ENCODE peak calls at places on chromosomes 16 and 17, in six cellular contexts. B is sigmoid colon, K is heart left ventricle, M is PC-3, A is suprapubic skin, C is stomach. I is an unnamed sample.

GRCh38 chr17:41527076-41528023 is 758 bp downstream of the KRT19 start:
- DNase-seq in B (no peak), K (no peak), M (no peak), A (no peak), C (peak; percentile 44), I (no peak)

GRCh38 chr16:69601250-69601649 is 35.5 kb downstream of the NFAT5 start:
- DNase-seq in B (no peak), K (no peak), M (no peak), A (no peak), C (no peak), I (no peak)

GRCh38 chr17:78970834-78971763 is 8.6 kb downstream of the LGALS3BP start:
- DNase-seq in B (peak; percentile 92), K (peak; percentile 79), M (peak; percentile 91), A (peak; percentile 92), C (peak; percentile 86), I (no peak)

GRCh38 chr17:75249564-75249963 is 11.8 kb downstream of the GGA3 start:
- DNase-seq in B (no peak), K (no peak), M (no peak), A (no peak), C (no peak), I (no peak)

GRCh38 chr16:53745753-53746258 is 41.9 kb downstream of the FTO start:
- DNase-seq in B (no peak), K (no peak), M (peak; percentile 81), A (no peak), C (no peak), I (no peak)

GRCh38 chr16:78034530-78034929 is 12.2 kb downstream of the CLEC3A start:
- DNase-seq in B (no peak), K (no peak), M (no peak), A (no peak), C (no peak), I (no peak)

GRCh38 chr16:24427840-24428239 is 111.5 kb upstream of the RBBP6 start:
- DNase-seq in B (no peak), K (no peak), M (no peak), A (no peak), C (no peak), I (no peak)

GRCh38 chr16:8880839-8881510 is 1.2 kb upstream of the LITAFD start:
- DNase-seq in B (no peak), K (no peak), M (no peak), A (no peak), C (no peak), I (no peak)

GRCh38 chr16:88901718-88902337 is 35.4 kb upstream of the PABPN1L start:
- DNase-seq in B (no peak), K (no peak), M (no peak), A (no peak), C (no peak), I (no peak)

GRCh38 chr16:19524356-19524865 is 669 bp downstream of the CCP110 start:
- DNase-seq in B (peak; percentile 66), K (no peak), M (no peak), A (no peak), C (no peak), I (no peak)

GRCh38 chr17:7307686-7308624 is 527 bp downstream of the EIF5A start:
- DNase-seq in B (no peak), K (no peak), M (peak; percentile 35), A (no peak), C (peak; percentile 51), I (no peak)

GRCh38 chr17:82241183-82241925 is 12.5 kb downstream of the SLC16A3 start:
- DNase-seq in B (peak; percentile 95), K (peak; percentile 84), M (peak; percentile 74), A (peak; percentile 78), C (peak; percentile 69), I (peak; percentile 86)

GRCh38 chr16:1819611-1820010 is 7.0 kb downstream of the HAGH start:
- DNase-seq in B (no peak), K (no peak), M (no peak), A (no peak), C (no peak), I (no peak)

GRCh38 chr17:43690624-43691316 is 29.0 kb upstream of the MEOX1 start:
- DNase-seq in B (no peak), K (no peak), M (no peak), A (no peak), C (no peak), I (no peak)

GRCh38 chr16:71796501-71796900 is 12.1 kb downstream of the AP1G1 start:
- DNase-seq in B (no peak), K (no peak), M (no peak), A (no peak), C (no peak), I (no peak)

GRCh38 chr16:27428035-27428785 is 26.2 kb downstream of the IL21R start:
- DNase-seq in B (peak; percentile 28), K (no peak), M (no peak), A (peak; percentile 58), C (no peak), I (peak; percentile 35)

GRCh38 chr17:2213291-2213960 is 90.2 kb downstream of the SMG6 start:
- DNase-seq in B (peak; percentile 72), K (no peak), M (no peak), A (no peak), C (no peak), I (no peak)

GRCh38 chr17:46979023-46979870 is at the start of gene RPRML:
- DNase-seq in B (no peak), K (peak; percentile 31), M (peak; percentile 35), A (no peak), C (peak; percentile 45), I (no peak)

GRCh38 chr16:27639588-27640276 is 89.8 kb downstream of the KATNIP start:
- DNase-seq in B (no peak), K (no peak), M (peak; percentile 62), A (no peak), C (no peak), I (no peak)

GRCh38 chr16:84052071-84052622 is 9.6 kb upstream of the SLC38A8 start:
- DNase-seq in B (peak; percentile 61), K (peak; percentile 37), M (no peak), A (peak; percentile 74), C (no peak), I (no peak)

GRCh38 chr17:81870155-81870977 is 771 bp downstream of the ARHGDIA start:
- DNase-seq in B (peak; percentile 76), K (peak; percentile 64), M (peak; percentile 38), A (no peak), C (peak; percentile 40), I (no peak)

GRCh38 chr17:35557353-35557752 is 3.3 kb downstream of the SLFN14 start:
- DNase-seq in B (no peak), K (no peak), M (no peak), A (no peak), C (no peak), I (no peak)

GRCh38 chr17:53659181-53659580 is 163.5 kb upstream of the KIF2B start:
- DNase-seq in B (no peak), K (no peak), M (no peak), A (no peak), C (no peak), I (no peak)

GRCh38 chr16:11215935-11216556 is 40.0 kb downstream of the SOCS1 start:
- DNase-seq in B (no peak), K (no peak), M (no peak), A (no peak), C (no peak), I (no peak)

GRCh38 chr16:1159325-1159972 is 6.5 kb downstream of the CACNA1H start:
- DNase-seq in B (no peak), K (no peak), M (no peak), A (no peak), C (no peak), I (no peak)

GRCh38 chr16:25340973-25341372 is 83.3 kb upstream of the ZKSCAN2 start:
- DNase-seq in B (no peak), K (no peak), M (no peak), A (no peak), C (no peak), I (no peak)

GRCh38 chr16:14489460-14489859 is 140.6 kb downstream of the PARN start:
- DNase-seq in B (no peak), K (no peak), M (peak; percentile 34), A (no peak), C (no peak), I (no peak)

GRCh38 chr16:8173111-8173644 is 417.1 kb downstream of the TMEM114 start:
- DNase-seq in B (no peak), K (peak; percentile 73), M (peak; percentile 68), A (no peak), C (peak; percentile 71), I (no peak)

GRCh38 chr17:49886036-49886435 is 38.2 kb upstream of the TAC4 start:
- DNase-seq in B (no peak), K (no peak), M (no peak), A (no peak), C (no peak), I (no peak)
- H3K27ac ChIP-seq in B (no peak overlapping the region), K (no peak overlapping the region), M (no peak overlapping the region), A (no peak overlapping the region), C (no peak overlapping the region), I (no peak overlapping the region)

DNA sequence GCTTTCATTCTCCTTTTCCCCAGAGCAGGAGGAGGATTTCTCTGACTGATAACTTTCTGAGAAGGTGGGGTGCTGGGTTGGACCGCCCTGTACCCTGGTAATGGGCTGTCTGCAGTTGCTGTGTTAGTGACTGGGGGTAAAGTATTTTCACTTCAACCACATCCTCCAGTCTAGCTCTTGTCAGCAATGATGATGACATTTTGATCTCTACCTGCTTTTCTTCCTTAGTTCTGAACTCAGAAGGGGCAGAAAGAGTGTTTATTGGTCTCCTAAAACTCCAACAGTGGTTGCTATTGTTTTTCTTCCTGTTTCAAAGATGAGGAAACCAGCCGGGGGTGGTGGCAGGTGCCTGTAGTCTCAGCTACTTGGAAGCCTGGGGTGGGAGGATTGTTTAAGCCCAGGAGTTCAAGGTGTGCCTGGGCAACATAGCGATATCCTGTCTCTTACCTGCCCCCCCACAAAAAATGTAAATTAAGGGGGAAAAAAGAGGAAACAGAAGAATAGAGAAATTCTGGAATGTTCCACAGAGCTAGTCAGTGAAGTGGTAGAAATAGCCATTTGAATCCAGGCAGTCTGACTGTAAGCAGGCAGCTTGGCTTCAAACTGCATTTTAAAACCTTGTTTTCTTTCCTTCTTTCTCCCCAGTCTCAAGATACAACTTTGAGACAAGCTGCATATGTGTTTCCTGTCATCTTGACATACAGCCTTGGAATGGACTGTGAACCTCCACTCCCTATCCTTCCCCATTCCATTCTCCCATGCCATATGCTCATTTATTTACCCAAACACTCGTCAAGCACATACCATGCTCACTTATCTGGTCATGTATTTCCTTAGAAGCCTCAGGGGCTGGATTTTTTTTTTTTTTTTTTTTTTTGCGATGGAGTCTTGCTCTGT is 3.3 kb upstream of the N4BP1 start:
- DNase-seq in B (no peak), K (no peak), M (peak; percentile 42), A (no peak), C (peak; percentile 25), I (peak; percentile 54)
- H3K27ac ChIP-seq in B (peak overlapping the region; percentile 21), K (peak overlapping the region; percentile 93), M (no peak overlapping the region), A (peak overlapping the region; percentile 75), C (peak overlapping the region; percentile 96), I (peak overlapping the region; percentile 70)

DNA sequence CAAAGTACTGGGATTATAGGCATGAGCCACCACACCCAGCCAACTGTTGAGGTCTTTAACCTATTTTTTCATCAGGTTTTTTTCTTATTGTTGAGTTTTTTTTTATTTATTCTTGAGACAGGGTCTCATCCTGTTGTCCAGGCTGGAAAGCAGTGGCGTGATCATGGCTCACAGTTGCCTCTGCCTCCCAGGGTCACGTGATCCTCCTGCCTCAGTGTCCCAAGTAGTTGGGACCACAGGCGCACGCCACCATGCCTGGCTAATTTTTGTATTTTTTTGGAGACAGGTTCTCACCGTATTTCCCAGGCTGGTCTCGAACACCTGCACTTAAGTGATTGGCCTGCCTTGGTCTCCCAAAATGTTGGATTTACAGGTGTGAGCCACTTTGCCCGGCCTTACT is 95.9 kb downstream of the BCAS3 start:
- DNase-seq in B (no peak), K (no peak), M (no peak), A (no peak), C (no peak), I (no peak)
- H3K27ac ChIP-seq in B (no peak overlapping the region), K (no peak overlapping the region), M (no peak overlapping the region), A (no peak overlapping the region), C (no peak overlapping the region), I (no peak overlapping the region)

GRCh38 chr17:10429416-10430045 is 7.8 kb upstream of the MYH8 start:
- DNase-seq in B (no peak), K (no peak), M (no peak), A (no peak), C (no peak), I (no peak)
- H3K27ac ChIP-seq in B (no peak overlapping the region), K (no peak overlapping the region), M (no peak overlapping the region), A (no peak overlapping the region), C (no peak overlapping the region), I (no peak overlapping the region)

I was measured in coronary artery.